ENCODE peak calls at places on chromosomes 6 and 20, in eight cellular contexts. One of them, this sample, is unnamed.

GRCh38 chr6:13965582-13966127 is 40.9 kb downstream of the RNF182 start:
- DNase-seq in heart right ventricle: no peak
- DNase-seq in cardiac muscle cell: no peak
- DNase-seq in GM23248: no peak
- DNase-seq in left colon: no peak
- DNase-seq in smooth muscle cell of the brain vasculature: no peak
- DNase-seq in COR-L47: no peak
- DNase-seq in HT-29: no peak
- DNase-seq in this sample: no peak

GRCh38 chr6:63839485-63839884 is 203.9 kb downstream of the PHF3 start:
- DNase-seq in GM23248: no peak
- DNase-seq in cardiac muscle cell: peak
- DNase-seq in left colon: no peak
- DNase-seq in COR-L47: no peak
- DNase-seq in HT-29: no peak
- DNase-seq in heart right ventricle: no peak
- DNase-seq in smooth muscle cell of the brain vasculature: no peak
- DNase-seq in this sample: no peak

GRCh38 chr20:59577809-59578601 is 26.3 kb upstream of the PHACTR3 start:
- DNase-seq in heart right ventricle: no peak
- DNase-seq in HT-29: no peak
- DNase-seq in GM23248: no peak
- DNase-seq in smooth muscle cell of the brain vasculature: no peak
- DNase-seq in cardiac muscle cell: no peak
- DNase-seq in left colon: no peak
- DNase-seq in COR-L47: no peak
- DNase-seq in this sample: no peak

GRCh38 chr6:111916747-111917146 is 43.5 kb upstream of the FYN start:
- DNase-seq in cardiac muscle cell: no peak
- DNase-seq in COR-L47: no peak
- DNase-seq in GM23248: no peak
- DNase-seq in heart right ventricle: no peak
- DNase-seq in left colon: no peak
- DNase-seq in smooth muscle cell of the brain vasculature: no peak
- DNase-seq in HT-29: no peak
- DNase-seq in this sample: no peak

GRCh38 chr20:6765469-6766058 is 1.9 kb upstream of the BMP2 start:
- DNase-seq in HT-29: peak
- DNase-seq in cardiac muscle cell: peak
- DNase-seq in heart right ventricle: no peak
- DNase-seq in left colon: no peak
- DNase-seq in GM23248: peak
- DNase-seq in smooth muscle cell of the brain vasculature: peak
- DNase-seq in COR-L47: peak
- DNase-seq in this sample: peak

GRCh38 chr20:32285621-32286334 is 8.3 kb downstream of the KIF3B start:
- DNase-seq in heart right ventricle: peak
- DNase-seq in smooth muscle cell of the brain vasculature: no peak
- DNase-seq in COR-L47: no peak
- DNase-seq in left colon: no peak
- DNase-seq in cardiac muscle cell: no peak
- DNase-seq in HT-29: no peak
- DNase-seq in GM23248: peak
- DNase-seq in this sample: peak

GRCh38 chr6:19417713-19418112 is 419.5 kb upstream of the ID4 start:
- DNase-seq in HT-29: peak
- DNase-seq in cardiac muscle cell: no peak
- DNase-seq in GM23248: peak
- DNase-seq in COR-L47: no peak
- DNase-seq in left colon: no peak
- DNase-seq in heart right ventricle: no peak
- DNase-seq in smooth muscle cell of the brain vasculature: no peak
- DNase-seq in this sample: no peak

GRCh38 chr6:79713701-79714322 is 82.7 kb downstream of the SH3BGRL2 start:
- DNase-seq in heart right ventricle: peak
- DNase-seq in COR-L47: peak
- DNase-seq in left colon: peak
- DNase-seq in cardiac muscle cell: peak
- DNase-seq in HT-29: peak
- DNase-seq in GM23248: peak
- DNase-seq in smooth muscle cell of the brain vasculature: no peak
- DNase-seq in this sample: peak

GRCh38 chr6:135722679-135723078 is 128.8 kb upstream of the PDE7B start:
- DNase-seq in HT-29: peak
- DNase-seq in cardiac muscle cell: peak
- DNase-seq in heart right ventricle: no peak
- DNase-seq in smooth muscle cell of the brain vasculature: no peak
- DNase-seq in left colon: no peak
- DNase-seq in GM23248: peak
- DNase-seq in COR-L47: no peak
- DNase-seq in this sample: no peak

GRCh38 chr6:100719883-100720682 is 161.0 kb downstream of the ASCC3 start:
- DNase-seq in HT-29: peak
- DNase-seq in heart right ventricle: no peak
- DNase-seq in COR-L47: peak
- DNase-seq in cardiac muscle cell: peak
- DNase-seq in left colon: no peak
- DNase-seq in smooth muscle cell of the brain vasculature: peak
- DNase-seq in GM23248: peak
- DNase-seq in this sample: peak

GRCh38 chr6:161701051-161701450 is 427.2 kb upstream of the AGPAT4 start:
- DNase-seq in COR-L47: no peak
- DNase-seq in cardiac muscle cell: no peak
- DNase-seq in GM23248: no peak
- DNase-seq in heart right ventricle: no peak
- DNase-seq in left colon: no peak
- DNase-seq in HT-29: no peak
- DNase-seq in smooth muscle cell of the brain vasculature: no peak
- DNase-seq in this sample: no peak

GRCh38 chr20:22339091-22339881 is 245.1 kb downstream of the FOXA2 start:
- DNase-seq in smooth muscle cell of the brain vasculature: peak
- DNase-seq in COR-L47: peak
- DNase-seq in HT-29: peak
- DNase-seq in left colon: peak
- DNase-seq in cardiac muscle cell: peak
- DNase-seq in heart right ventricle: peak
- DNase-seq in GM23248: peak
- DNase-seq in this sample: peak

GRCh38 chr6:134358320-134358719 is 40.4 kb upstream of the SGK1 start:
- DNase-seq in smooth muscle cell of the brain vasculature: no peak
- DNase-seq in GM23248: peak
- DNase-seq in heart right ventricle: no peak
- DNase-seq in COR-L47: no peak
- DNase-seq in left colon: no peak
- DNase-seq in HT-29: no peak
- DNase-seq in cardiac muscle cell: peak
- DNase-seq in this sample: no peak

GRCh38 chr20:35617397-35618031 is 1.9 kb downstream of the SPAG4 start:
- DNase-seq in cardiac muscle cell: peak
- DNase-seq in heart right ventricle: peak
- DNase-seq in left colon: peak
- DNase-seq in HT-29: peak
- DNase-seq in COR-L47: peak
- DNase-seq in smooth muscle cell of the brain vasculature: no peak
- DNase-seq in GM23248: peak
- DNase-seq in this sample: peak

GRCh38 chr6:136338486-136338885 is 48.8 kb upstream of the BCLAF1 start:
- DNase-seq in GM23248: no peak
- DNase-seq in left colon: no peak
- DNase-seq in smooth muscle cell of the brain vasculature: no peak
- DNase-seq in HT-29: no peak
- DNase-seq in COR-L47: no peak
- DNase-seq in heart right ventricle: no peak
- DNase-seq in cardiac muscle cell: no peak
- DNase-seq in this sample: no peak

GRCh38 chr6:1972961-1973360 is 272.4 kb downstream of the GMDS start:
- DNase-seq in HT-29: no peak
- DNase-seq in GM23248: no peak
- DNase-seq in COR-L47: no peak
- DNase-seq in heart right ventricle: no peak
- DNase-seq in cardiac muscle cell: no peak
- DNase-seq in left colon: no peak
- DNase-seq in smooth muscle cell of the brain vasculature: no peak
- DNase-seq in this sample: no peak

GRCh38 chr6:134238006-134238405 is 79.9 kb downstream of the SGK1 start:
- DNase-seq in cardiac muscle cell: no peak
- DNase-seq in GM23248: no peak
- DNase-seq in smooth muscle cell of the brain vasculature: no peak
- DNase-seq in heart right ventricle: no peak
- DNase-seq in COR-L47: no peak
- DNase-seq in left colon: no peak
- DNase-seq in HT-29: no peak
- DNase-seq in this sample: no peak

GRCh38 chr6:127816643-127817042 is 84.2 kb downstream of the THEMIS start:
- DNase-seq in cardiac muscle cell: no peak
- DNase-seq in HT-29: no peak
- DNase-seq in COR-L47: no peak
- DNase-seq in GM23248: no peak
- DNase-seq in left colon: no peak
- DNase-seq in smooth muscle cell of the brain vasculature: no peak
- DNase-seq in heart right ventricle: no peak
- DNase-seq in this sample: no peak

GRCh38 chr20:9112541-9113515 is 43.9 kb downstream of the PLCB4 start:
- DNase-seq in GM23248: peak
- DNase-seq in HT-29: no peak
- DNase-seq in left colon: no peak
- DNase-seq in cardiac muscle cell: peak
- DNase-seq in COR-L47: no peak
- DNase-seq in heart right ventricle: peak
- DNase-seq in smooth muscle cell of the brain vasculature: peak
- DNase-seq in this sample: no peak

GRCh38 chr6:159002432-159003160 is 2.6 kb upstream of the RSPH3 start:
- DNase-seq in cardiac muscle cell: no peak
- DNase-seq in GM23248: peak
- DNase-seq in heart right ventricle: no peak
- DNase-seq in left colon: no peak
- DNase-seq in HT-29: peak
- DNase-seq in smooth muscle cell of the brain vasculature: no peak
- DNase-seq in COR-L47: no peak
- DNase-seq in this sample: no peak

GRCh38 chr6:154555075-154555677 is 44.7 kb upstream of the CNKSR3 start:
- DNase-seq in HT-29: no peak
- DNase-seq in left colon: no peak
- DNase-seq in cardiac muscle cell: no peak
- DNase-seq in heart right ventricle: no peak
- DNase-seq in GM23248: peak
- DNase-seq in COR-L47: no peak
- DNase-seq in smooth muscle cell of the brain vasculature: no peak
- DNase-seq in this sample: no peak

GRCh38 chr6:158654498-158654897 is 4.6 kb downstream of the SYTL3 start:
- DNase-seq in GM23248: peak
- DNase-seq in COR-L47: no peak
- DNase-seq in smooth muscle cell of the brain vasculature: no peak
- DNase-seq in HT-29: no peak
- DNase-seq in cardiac muscle cell: peak
- DNase-seq in left colon: peak
- DNase-seq in heart right ventricle: peak
- DNase-seq in this sample: no peak

GRCh38 chr6:89602136-89602535 is 36.4 kb downstream of the LYRM2 start:
- DNase-seq in heart right ventricle: no peak
- DNase-seq in HT-29: no peak
- DNase-seq in COR-L47: no peak
- DNase-seq in cardiac muscle cell: no peak
- DNase-seq in smooth muscle cell of the brain vasculature: no peak
- DNase-seq in left colon: no peak
- DNase-seq in GM23248: no peak
- DNase-seq in this sample: no peak

GRCh38 chr20:47348539-47349142 is 7.9 kb downstream of the ZMYND8 start:
- DNase-seq in HT-29: no peak
- DNase-seq in heart right ventricle: no peak
- DNase-seq in GM23248: no peak
- DNase-seq in cardiac muscle cell: no peak
- DNase-seq in smooth muscle cell of the brain vasculature: no peak
- DNase-seq in COR-L47: no peak
- DNase-seq in left colon: no peak
- DNase-seq in this sample: peak

GRCh38 chr6:25732468-25733198 is 21.9 kb upstream of the SLC17A4 start:
- DNase-seq in HT-29: no peak
- DNase-seq in COR-L47: no peak
- DNase-seq in cardiac muscle cell: no peak
- DNase-seq in left colon: no peak
- DNase-seq in smooth muscle cell of the brain vasculature: no peak
- DNase-seq in heart right ventricle: no peak
- DNase-seq in GM23248: no peak
- DNase-seq in this sample: no peak

GRCh38 chr20:14741616-14742015 is 404.2 kb upstream of the FLRT3 start:
- DNase-seq in cardiac muscle cell: no peak
- DNase-seq in heart right ventricle: no peak
- DNase-seq in COR-L47: no peak
- DNase-seq in GM23248: no peak
- DNase-seq in smooth muscle cell of the brain vasculature: no peak
- DNase-seq in left colon: no peak
- DNase-seq in HT-29: no peak
- DNase-seq in this sample: no peak

GRCh38 chr6:117168296-117169059 is 96.9 kb upstream of the VGLL2 start:
- DNase-seq in left colon: no peak
- DNase-seq in smooth muscle cell of the brain vasculature: no peak
- DNase-seq in COR-L47: no peak
- DNase-seq in heart right ventricle: no peak
- DNase-seq in HT-29: no peak
- DNase-seq in GM23248: no peak
- DNase-seq in cardiac muscle cell: no peak
- DNase-seq in this sample: no peak

GRCh38 chr6:28943557-28944411 is 20.0 kb upstream of the TRIM27 start:
- DNase-seq in COR-L47: peak
- DNase-seq in heart right ventricle: peak
- DNase-seq in GM23248: peak
- DNase-seq in left colon: peak
- DNase-seq in HT-29: peak
- DNase-seq in cardiac muscle cell: peak
- DNase-seq in smooth muscle cell of the brain vasculature: no peak
- DNase-seq in this sample: peak

GRCh38 chr6:131792091-131792496 is 15.7 kb upstream of the ENPP1 start:
- DNase-seq in cardiac muscle cell: no peak
- DNase-seq in smooth muscle cell of the brain vasculature: no peak
- DNase-seq in GM23248: peak
- DNase-seq in HT-29: peak
- DNase-seq in COR-L47: no peak
- DNase-seq in left colon: no peak
- DNase-seq in heart right ventricle: no peak
- DNase-seq in this sample: no peak

GRCh38 chr20:37202267-37202943 is 23.1 kb upstream of the MROH8 start:
- DNase-seq in GM23248: peak
- DNase-seq in HT-29: peak
- DNase-seq in smooth muscle cell of the brain vasculature: peak
- DNase-seq in left colon: peak
- DNase-seq in COR-L47: no peak
- DNase-seq in cardiac muscle cell: peak
- DNase-seq in heart right ventricle: peak
- DNase-seq in this sample: peak

GRCh38 chr6:158939255-158940170 is 60.5 kb downstream of the RSPH3 start:
- DNase-seq in cardiac muscle cell: no peak
- DNase-seq in smooth muscle cell of the brain vasculature: no peak
- DNase-seq in COR-L47: no peak
- DNase-seq in GM23248: peak
- DNase-seq in heart right ventricle: no peak
- DNase-seq in left colon: peak
- DNase-seq in HT-29: peak
- DNase-seq in this sample: no peak

GRCh38 chr20:15297059-15297875 is 959.9 kb upstream of the FLRT3 start:
- DNase-seq in COR-L47: peak
- DNase-seq in cardiac muscle cell: no peak
- DNase-seq in smooth muscle cell of the brain vasculature: no peak
- DNase-seq in heart right ventricle: no peak
- DNase-seq in left colon: no peak
- DNase-seq in HT-29: no peak
- DNase-seq in GM23248: no peak
- DNase-seq in this sample: no peak

GRCh38 chr20:63461364-63461763 is 11.1 kb downstream of the KCNQ2 start:
- DNase-seq in smooth muscle cell of the brain vasculature: no peak
- DNase-seq in left colon: no peak
- DNase-seq in GM23248: peak
- DNase-seq in HT-29: no peak
- DNase-seq in heart right ventricle: no peak
- DNase-seq in cardiac muscle cell: no peak
- DNase-seq in COR-L47: no peak
- DNase-seq in this sample: no peak

GRCh38 chr6:141195251-141195832 is 937.4 kb upstream of the GJE1 start:
- DNase-seq in GM23248: no peak
- DNase-seq in cardiac muscle cell: no peak
- DNase-seq in HT-29: peak
- DNase-seq in smooth muscle cell of the brain vasculature: no peak
- DNase-seq in left colon: no peak
- DNase-seq in COR-L47: no peak
- DNase-seq in heart right ventricle: no peak
- DNase-seq in this sample: peak

This sample was measured in erythroblast.